ENCODE peak calls at places on chromosomes 3 and 15, in ten cellular contexts. I is astrocyte of the cerebellum, H is PC-3, Z is GM06990, V is brain microvascular endothelial cell, U is adrenal gland, E is tibial nerve, S is body of pancreas, J is AG09309, B is endothelial cell. O is an unnamed sample.

GRCh38 chr15:73295630-73296286 is 73.0 kb downstream of the HCN4 start:
- DNase-seq in I (no peak), H (no peak), Z (no peak), V (no peak), U (no peak), E (no peak), S (no peak), J (no peak), B (no peak), O (no peak)

GRCh38 chr3:29552036-29552435 is 271.2 kb downstream of the RBMS3 start:
- DNase-seq in I (no peak), H (no peak), Z (no peak), V (peak), U (no peak), E (no peak), S (no peak), J (no peak), B (no peak), O (no peak)

GRCh38 chr3:50605901-50606326 is 5.7 kb downstream of the CISH start:
- DNase-seq in I (no peak), H (no peak), Z (no peak), V (no peak), U (no peak), E (no peak), S (no peak), J (no peak), B (no peak), O (no peak)

GRCh38 chr3:18238721-18239331 is 186.3 kb downstream of the SATB1 start:
- DNase-seq in I (peak), H (peak), Z (no peak), V (peak), U (no peak), E (no peak), S (no peak), J (no peak), B (no peak), O (no peak)

GRCh38 chr3:32884532-32885031 is 66.8 kb downstream of the TRIM71 start:
- DNase-seq in I (no peak), H (no peak), Z (no peak), V (no peak), U (no peak), E (no peak), S (no peak), J (no peak), B (no peak), O (no peak)

GRCh38 chr3:42733501-42734262 is 31.1 kb upstream of the HHATL start:
- DNase-seq in I (no peak), H (no peak), Z (no peak), V (no peak), U (no peak), E (no peak), S (no peak), J (no peak), B (no peak), O (peak)

GRCh38 chr3:38580450-38581382 is 68.8 kb downstream of the SCN5A start:
- DNase-seq in I (no peak), H (no peak), Z (no peak), V (no peak), U (peak), E (no peak), S (no peak), J (no peak), B (no peak), O (peak)

GRCh38 chr3:32437898-32438297 is 46.2 kb downstream of the CMTM7 start:
- DNase-seq in I (no peak), H (no peak), Z (no peak), V (no peak), U (no peak), E (no peak), S (no peak), J (no peak), B (no peak), O (peak)

GRCh38 chr3:123300056-123300455 is 98.3 kb downstream of the SEC22A start:
- DNase-seq in I (no peak), H (no peak), Z (no peak), V (no peak), U (no peak), E (no peak), S (no peak), J (no peak), B (no peak), O (no peak)

GRCh38 chr3:194328080-194328571 is 23.0 kb downstream of the CPN2 start:
- DNase-seq in I (no peak), H (peak), Z (peak), V (peak), U (no peak), E (no peak), S (no peak), J (no peak), B (no peak), O (no peak)

GRCh38 chr15:76678766-76679165 is 226.4 kb downstream of the SCAPER start:
- DNase-seq in I (peak), H (no peak), Z (no peak), V (no peak), U (no peak), E (no peak), S (no peak), J (peak), B (no peak), O (no peak)

GRCh38 chr3:111944377-111944776 is 34.4 kb upstream of the ABHD10 start:
- DNase-seq in I (no peak), H (peak), Z (no peak), V (no peak), U (no peak), E (no peak), S (no peak), J (no peak), B (no peak), O (no peak)

DNA sequence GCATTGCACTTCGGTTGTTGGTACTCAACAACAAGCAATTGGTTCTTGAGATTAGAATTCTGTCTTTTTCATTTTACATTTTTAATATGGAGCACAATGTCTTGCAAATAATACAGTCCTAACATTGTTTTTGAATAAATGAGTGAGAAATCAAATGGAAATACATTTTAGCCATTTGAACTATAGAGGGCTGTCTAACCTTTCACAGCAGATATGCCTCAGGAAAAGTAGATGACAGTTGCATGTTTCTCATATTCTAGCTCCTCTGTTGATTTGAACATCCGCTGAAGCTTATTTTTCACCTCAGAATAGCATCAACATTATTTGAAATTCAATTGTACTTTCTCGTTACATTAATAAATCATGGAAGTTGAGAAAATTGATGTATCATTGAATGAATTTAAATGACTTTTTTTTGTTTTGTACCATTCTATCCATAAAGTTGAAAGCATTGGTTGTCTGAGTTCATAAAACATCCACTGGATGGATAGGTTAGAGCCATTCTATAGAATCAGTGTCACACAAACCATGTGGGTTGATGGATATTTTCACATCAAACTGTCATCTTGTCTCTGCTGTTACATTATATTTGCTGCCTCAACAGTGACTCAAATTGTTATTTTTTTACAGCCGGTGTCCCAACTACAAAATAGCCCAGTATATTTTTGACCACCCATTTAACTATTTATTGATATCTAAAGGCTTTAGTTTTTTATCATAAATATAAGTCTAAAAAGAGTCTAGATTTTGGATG is 928.3 kb downstream of the NSUN3 start:
- DNase-seq in I (no peak), H (no peak), Z (no peak), V (no peak), U (no peak), E (no peak), S (no peak), J (no peak), B (no peak), O (no peak)
- TF ChIP-seq CTCF in I (no peak), H (peak), Z (no peak), V (peak), U (no peak), E (no peak), S (no peak), J (no peak), B (no peak), O (peak)

GRCh38 chr3:155983834-155984474 is 113.5 kb downstream of the GMPS start:
- DNase-seq in I (no peak), H (peak), Z (no peak), V (no peak), U (no peak), E (no peak), S (peak), J (no peak), B (no peak), O (no peak)
- TF ChIP-seq CTCF in I (no peak), H (peak), Z (no peak), V (peak), U (no peak), E (no peak), S (no peak), J (no peak), B (no peak), O (no peak)

DNA sequence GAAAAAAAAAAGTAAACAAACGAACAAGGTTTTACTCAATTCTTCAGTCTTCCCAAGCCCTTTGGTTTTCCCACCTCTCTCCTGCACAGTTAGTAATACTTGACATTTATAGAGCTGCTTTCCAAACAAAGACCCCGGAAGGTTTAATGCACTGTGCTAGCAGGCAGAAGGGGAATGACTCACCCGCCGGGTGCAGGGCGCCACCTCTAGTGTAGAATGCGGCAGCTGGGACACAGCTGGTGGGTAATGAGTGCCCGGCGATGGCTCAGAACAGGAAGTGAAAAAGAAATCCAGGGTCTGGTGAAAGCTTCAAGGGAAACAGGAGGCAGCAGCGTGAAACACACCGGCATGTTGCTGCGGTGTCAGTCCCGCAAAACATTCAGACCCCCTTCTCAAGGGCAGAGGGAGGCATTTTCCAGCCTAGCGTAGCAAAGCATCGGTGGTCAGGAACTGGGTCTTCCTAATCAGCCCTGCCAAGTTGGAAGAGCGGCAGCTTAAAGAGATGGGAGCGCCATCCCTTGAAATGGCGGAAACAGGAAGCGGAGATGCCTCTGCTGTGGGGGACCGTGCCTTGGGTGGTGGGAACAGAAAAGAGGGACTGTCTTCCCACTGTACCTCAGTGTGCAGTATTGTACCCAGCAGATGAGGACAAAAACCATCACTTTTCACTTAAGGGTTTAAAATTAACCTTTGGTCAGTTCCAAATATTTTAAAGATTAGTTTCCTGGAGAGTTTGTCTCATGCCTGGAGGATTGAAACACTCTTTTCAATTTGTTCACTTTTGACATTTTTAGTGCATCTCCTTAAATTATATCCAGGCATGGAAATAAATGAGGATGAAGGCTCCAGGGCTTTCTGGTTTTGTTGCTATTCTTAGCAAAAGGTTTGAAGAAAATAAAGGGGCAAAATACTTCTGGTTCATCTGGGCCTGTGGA is 160.8 kb upstream of the MCTP2 start:
- DNase-seq in I (no peak), H (peak), Z (no peak), V (peak), U (no peak), E (no peak), S (peak), J (no peak), B (no peak), O (no peak)
- TF ChIP-seq CTCF in I (no peak), H (no peak), Z (no peak), V (no peak), U (no peak), E (no peak), S (no peak), J (no peak), B (no peak), O (no peak)

GRCh38 chr3:15241341-15241740 is 35.3 kb downstream of the CAPN7 start:
- DNase-seq in I (no peak), H (peak), Z (no peak), V (peak), U (no peak), E (no peak), S (no peak), J (no peak), B (peak), O (no peak)
- TF ChIP-seq CTCF in I (peak), H (peak), Z (peak), V (peak), U (peak), E (peak), S (no peak), J (peak), B (no peak), O (peak)

GRCh38 chr15:50138391-50138790 is 19.4 kb upstream of the ATP8B4 start:
- DNase-seq in I (no peak), H (peak), Z (no peak), V (no peak), U (no peak), E (no peak), S (no peak), J (no peak), B (no peak), O (no peak)
- TF ChIP-seq CTCF in I (peak), H (peak), Z (peak), V (peak), U (no peak), E (no peak), S (no peak), J (peak), B (peak), O (no peak)

GRCh38 chr3:8757551-8758518 is 11.6 kb downstream of the OXTR start:
- DNase-seq in I (peak), H (peak), Z (no peak), V (peak), U (no peak), E (no peak), S (no peak), J (peak), B (no peak), O (no peak)

GRCh38 chr3:8756671-8757070 is 12.7 kb downstream of the OXTR start:
- DNase-seq in I (no peak), H (no peak), Z (no peak), V (no peak), U (no peak), E (no peak), S (no peak), J (no peak), B (no peak), O (no peak)

GRCh38 chr3:8755097-8755496 is 14.3 kb downstream of the OXTR start:
- DNase-seq in I (no peak), H (no peak), Z (no peak), V (no peak), U (no peak), E (no peak), S (no peak), J (no peak), B (no peak), O (no peak)

GRCh38 chr3:8752832-8753231 is 16.6 kb downstream of the OXTR start:
- DNase-seq in I (no peak), H (no peak), Z (no peak), V (no peak), U (no peak), E (no peak), S (no peak), J (no peak), B (no peak), O (no peak)

DNA sequence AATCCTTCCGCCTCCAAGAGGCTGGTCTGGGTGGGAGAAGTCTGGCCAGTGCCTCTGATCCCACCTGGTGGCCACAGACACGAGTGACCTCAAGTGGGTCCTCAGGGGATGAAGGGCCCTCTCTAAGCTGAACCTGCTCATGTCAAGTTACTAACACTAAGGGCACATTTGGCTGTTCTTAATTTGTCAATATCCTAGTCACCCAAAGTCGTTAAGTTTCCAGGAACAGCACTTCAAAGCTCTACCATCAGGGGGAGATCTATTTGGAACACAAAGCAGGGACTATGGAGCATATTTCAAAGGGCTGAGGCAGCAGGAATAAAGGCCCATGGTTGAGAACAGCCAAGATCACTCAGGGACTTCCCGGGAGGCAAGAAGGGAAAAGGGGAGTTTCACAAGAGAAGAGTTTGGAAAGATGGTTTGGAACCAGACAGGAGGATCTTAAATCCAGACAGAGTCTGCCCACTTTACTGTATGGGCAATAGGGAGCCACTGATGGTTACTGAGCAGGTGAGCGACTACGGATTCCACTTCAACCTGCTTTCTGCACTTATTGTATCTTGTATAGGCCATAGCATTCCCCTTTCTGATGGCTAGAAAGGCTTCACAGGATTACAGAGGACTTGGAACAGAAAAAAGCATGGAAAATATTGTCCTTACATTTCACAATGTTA is 13.7 kb downstream of the OXTR start:
- DNase-seq in I (no peak), H (peak), Z (no peak), V (no peak), U (no peak), E (no peak), S (no peak), J (no peak), B (no peak), O (no peak)
- TF ChIP-seq CTCF in I (peak), H (peak), Z (no peak), V (peak), U (no peak), E (no peak), S (no peak), J (peak), B (peak), O (peak)

GRCh38 chr3:120552184-120553020 is 43.7 kb upstream of the NDUFB4 start:
- DNase-seq in I (no peak), H (no peak), Z (no peak), V (no peak), U (no peak), E (no peak), S (no peak), J (no peak), B (no peak), O (no peak)

GRCh38 chr3:120557115-120557514 is 39.0 kb upstream of the NDUFB4 start:
- DNase-seq in I (no peak), H (no peak), Z (no peak), V (no peak), U (no peak), E (no peak), S (no peak), J (no peak), B (no peak), O (no peak)

GRCh38 chr3:120554727-120555660 is 41.1 kb upstream of the NDUFB4 start:
- DNase-seq in I (no peak), H (no peak), Z (no peak), V (no peak), U (no peak), E (no peak), S (no peak), J (no peak), B (no peak), O (no peak)

GRCh38 chr3:120558784-120559227 is 37.3 kb upstream of the NDUFB4 start:
- DNase-seq in I (peak), H (peak), Z (peak), V (peak), U (peak), E (peak), S (peak), J (peak), B (peak), O (peak)

GRCh38 chr3:120555661-120556509 is 40.3 kb upstream of the NDUFB4 start:
- DNase-seq in I (no peak), H (no peak), Z (no peak), V (no peak), U (peak), E (no peak), S (peak), J (no peak), B (no peak), O (no peak)
- TF ChIP-seq CTCF in I (no peak), H (no peak), Z (no peak), V (no peak), U (peak), E (no peak), S (no peak), J (no peak), B (no peak), O (no peak)

DNA sequence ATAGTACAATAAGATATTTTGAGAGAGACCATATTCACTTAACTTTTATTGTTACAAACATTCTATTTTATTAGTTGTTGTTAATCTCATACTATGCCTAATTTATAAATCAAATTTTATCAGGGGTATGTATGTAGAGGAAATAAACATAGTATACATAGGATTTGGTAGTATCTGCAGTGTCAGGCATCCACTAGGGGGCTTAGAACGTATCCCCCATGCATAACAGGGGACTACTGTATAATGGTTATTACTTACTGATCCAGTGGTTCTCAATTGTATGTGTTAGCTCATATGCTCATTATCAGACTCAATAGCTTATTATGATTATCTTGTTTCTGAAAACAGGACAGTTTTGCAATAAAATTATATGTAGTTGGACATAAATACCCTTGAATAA is 27.6 kb downstream of the CMC1 start:
- DNase-seq in I (no peak), H (no peak), Z (no peak), V (no peak), U (no peak), E (no peak), S (no peak), J (no peak), B (no peak), O (no peak)
- TF ChIP-seq CTCF in I (peak), H (peak), Z (peak), V (peak), U (no peak), E (no peak), S (no peak), J (peak), B (peak), O (peak)

GRCh38 chr15:100343251-100343650 is 1.5 kb upstream of the ADAMTS17 start:
- DNase-seq in I (no peak), H (no peak), Z (no peak), V (no peak), U (no peak), E (no peak), S (no peak), J (no peak), B (no peak), O (no peak)
- TF ChIP-seq CTCF in I (no peak), H (no peak), Z (no peak), V (no peak), U (no peak), E (no peak), S (no peak), J (no peak), B (no peak), O (no peak)

GRCh38 chr15:38859574-38859973 is 295.0 kb upstream of the RASGRP1 start:
- DNase-seq in I (no peak), H (no peak), Z (no peak), V (no peak), U (no peak), E (no peak), S (no peak), J (no peak), B (no peak), O (no peak)

GRCh38 chr15:38857814-38858213 is 293.2 kb upstream of the RASGRP1 start:
- DNase-seq in I (no peak), H (no peak), Z (no peak), V (no peak), U (no peak), E (no peak), S (no peak), J (no peak), B (no peak), O (no peak)

GRCh38 chr15:38854506-38854905 is 289.9 kb upstream of the RASGRP1 start:
- DNase-seq in I (no peak), H (no peak), Z (no peak), V (no peak), U (no peak), E (no peak), S (no peak), J (peak), B (no peak), O (no peak)

DNA sequence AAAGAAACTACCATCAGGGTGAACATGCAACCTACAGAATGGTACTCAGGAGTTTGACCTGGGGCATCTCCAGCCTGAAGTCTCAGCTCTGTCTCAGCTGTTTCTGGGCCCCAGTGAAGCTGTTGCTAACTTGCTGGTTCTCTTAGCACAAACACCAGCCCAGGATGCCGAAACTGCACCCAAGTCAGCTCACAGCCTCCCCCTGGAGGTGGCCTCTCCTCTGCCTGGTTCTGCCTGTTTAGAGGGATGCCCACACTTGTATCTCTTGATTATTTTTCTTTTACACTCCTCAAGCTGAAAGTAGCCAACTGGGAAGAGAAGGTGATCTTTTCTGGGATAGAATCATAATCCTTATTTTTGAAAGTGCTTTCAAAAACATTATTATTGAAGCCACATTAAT is 289.0 kb upstream of the RASGRP1 start:
- DNase-seq in I (no peak), H (peak), Z (peak), V (peak), U (no peak), E (no peak), S (no peak), J (no peak), B (peak), O (no peak)
- TF ChIP-seq CTCF in I (peak), H (peak), Z (peak), V (peak), U (no peak), E (no peak), S (no peak), J (peak), B (no peak), O (peak)

O was measured in osteocyte.